ENCODE peak calls at places on chromosome 17, in eight cellular contexts. X, K, W, B, C, A, J and P are unnamed samples.

GRCh38 chr17:49218941-49219913 is 8.7 kb downstream of the ABI3 start:
- DNase-seq in W (peak; percentile 83), K (peak; percentile 90), X (peak; percentile 35), C (peak; percentile 42), B (no peak), J (peak; percentile 77), A (peak; percentile 92), P (no peak)

GRCh38 chr17:16281351-16281750 is 64.3 kb downstream of the PIGL start:
- DNase-seq in K (no peak), X (no peak), J (no peak), A (no peak), C (no peak), W (no peak), B (no peak), P (peak; percentile 82)

GRCh38 chr17:77487677-77488530 is 347.1 kb downstream of the SEC14L1 start:
- DNase-seq in J (no peak), B (no peak), X (no peak), K (no peak), C (no peak), W (no peak), A (no peak), P (no peak)

GRCh38 chr17:4585203-4585939 is 1.0 kb downstream of the SMTNL2 start:
- DNase-seq in X (peak; percentile 66), K (peak; percentile 70), C (no peak), A (no peak), J (no peak), B (no peak), W (no peak), P (no peak)

GRCh38 chr17:44279586-44280344 is 11.8 kb upstream of the SLC4A1 start:
- DNase-seq in W (peak; percentile 93), J (peak; percentile 50), C (peak; percentile 8), X (no peak), K (peak; percentile 84), B (no peak), A (peak; percentile 70), P (peak; percentile 60)

GRCh38 chr17:75318211-75318610 is 29.0 kb upstream of the SLC25A19 start:
- DNase-seq in K (no peak), A (no peak), W (no peak), J (no peak), B (no peak), C (no peak), X (no peak), P (no peak)

GRCh38 chr17:80064696-80065095 is 28.3 kb downstream of the CCDC40 start:
- DNase-seq in J (no peak), A (no peak), K (peak; percentile 55), X (no peak), C (no peak), W (no peak), B (no peak), P (no peak)

GRCh38 chr17:142876-143784 is 5.8 kb downstream of the SCGB1C2 start:
- DNase-seq in B (no peak), W (no peak), K (no peak), C (no peak), X (no peak), A (peak; percentile 34), J (no peak), P (no peak)

GRCh38 chr17:55390364-55390977 is 31.2 kb downstream of the MMD start:
- DNase-seq in W (no peak), J (no peak), C (no peak), B (no peak), A (no peak), K (no peak), X (no peak), P (no peak)

GRCh38 chr17:58398574-58399266 is 18.6 kb downstream of the RNF43 start:
- DNase-seq in K (no peak), J (no peak), C (no peak), B (no peak), X (no peak), A (no peak), W (no peak), P (no peak)

GRCh38 chr17:73452056-73452455 is 140.3 kb upstream of the CDC42EP4 start:
- DNase-seq in C (no peak), W (no peak), K (no peak), B (no peak), A (no peak), X (no peak), J (no peak), P (no peak)

GRCh38 chr17:75239778-75240393 is 21.5 kb downstream of the GGA3 start:
- DNase-seq in X (no peak), W (no peak), B (no peak), J (no peak), K (no peak), C (no peak), A (no peak), P (no peak)

GRCh38 chr17:73733527-73733926 is 89.3 kb upstream of the SDK2 start:
- DNase-seq in K (no peak), W (no peak), B (no peak), A (no peak), J (no peak), X (no peak), C (no peak), P (no peak)

GRCh38 chr17:69592692-69593350 is 178.3 kb downstream of the MAP2K6 start:
- DNase-seq in K (no peak), W (no peak), X (no peak), J (no peak), B (no peak), A (no peak), C (no peak), P (peak; percentile 31)

GRCh38 chr17:36600936-36601302 is 464 bp upstream of the MRM1 start:
- DNase-seq in J (no peak), K (peak; percentile 72), C (no peak), W (no peak), B (no peak), X (no peak), A (no peak), P (no peak)

GRCh38 chr17:31739300-31739699 is 119.7 kb downstream of the COPRS start:
- DNase-seq in B (no peak), X (no peak), A (no peak), W (no peak), K (no peak), C (no peak), J (no peak), P (no peak)